ENCODE peak calls at places on chromosome 4, in eight cellular contexts. H is glutamatergic neuron, Y is fibroblast of mammary gland, A is WTC11, E is stromal cell of bone marrow, V is LoVo, X is NCI-H1417, S is AG04449. O is an unnamed sample.
A peak's percentile ranks its signal among the peaks of the same experiment; 100 is the strongest.

GRCh38 chr4:111632752-111633151 is 512.5 kb upstream of the FAM241A start:
- DNase-seq in H (no peak), Y (peak; percentile 76), A (no peak), E (no peak), V (no peak), X (no peak), S (peak; percentile 14), O (no peak)

GRCh38 chr4:13240066-13240465 is 244.1 kb downstream of the RAB28 start:
- DNase-seq in H (no peak), Y (peak; percentile 45), A (no peak), E (peak; percentile 66), V (no peak), X (no peak), S (no peak), O (no peak)

GRCh38 chr4:95929448-95930064 is 89.7 kb downstream of the PDHA2 start:
- DNase-seq in H (no peak), Y (peak; percentile 7), A (no peak), E (no peak), V (no peak), X (no peak), S (no peak), O (no peak)

GRCh38 chr4:47478799-47479198 is 6.3 kb upstream of the ATP10D start:
- DNase-seq in H (no peak), Y (no peak), A (no peak), E (no peak), V (no peak), X (no peak), S (no peak), O (no peak)

GRCh38 chr4:43776371-43776770 is 672.2 kb downstream of the KCTD8 start:
- DNase-seq in H (no peak), Y (peak; percentile 3), A (no peak), E (no peak), V (peak; percentile 15), X (peak; percentile 36), S (no peak), O (no peak)

GRCh38 chr4:25161599-25161960 is 1.3 kb upstream of the SEPSECS start:
- DNase-seq in H (no peak), Y (no peak), A (no peak), E (no peak), V (no peak), X (peak; percentile 37), S (no peak), O (no peak)

GRCh38 chr4:118076958-118077766 is 42.9 kb downstream of the NDST3 start:
- DNase-seq in H (no peak), Y (peak; percentile 46), A (peak; percentile 57), E (peak; percentile 5), V (peak; percentile 10), X (no peak), S (no peak), O (no peak)

GRCh38 chr4:20394471-20394870 is 142.8 kb downstream of the SLIT2 start:
- DNase-seq in H (no peak), Y (no peak), A (no peak), E (no peak), V (no peak), X (peak; percentile 95), S (no peak), O (no peak)

GRCh38 chr4:130210871-130211270 is 1114.9 kb downstream of the C4orf33 start:
- DNase-seq in H (no peak), Y (peak; percentile 93), A (no peak), E (peak; percentile 86), V (no peak), X (peak; percentile 58), S (peak; percentile 78), O (no peak)

GRCh38 chr4:119087121-119087520 is 48.5 kb upstream of the MYOZ2 start:
- DNase-seq in H (no peak), Y (peak; percentile 53), A (no peak), E (no peak), V (no peak), X (no peak), S (no peak), O (no peak)

GRCh38 chr4:138897818-138898226 is 117.8 kb upstream of the NOCT start:
- DNase-seq in H (no peak), Y (peak; percentile 61), A (no peak), E (no peak), V (peak; percentile 55), X (peak; percentile 94), S (peak; percentile 59), O (no peak)

GRCh38 chr4:108991929-108992328 is 229.1 kb upstream of the ETNPPL start:
- DNase-seq in H (no peak), Y (peak; percentile 74), A (no peak), E (peak; percentile 18), V (no peak), X (no peak), S (peak; percentile 29), O (no peak)

GRCh38 chr4:139171878-139172691 is 4.9 kb downstream of the ELF2 start:
- DNase-seq in H (no peak), Y (peak; percentile 69), A (no peak), E (peak; percentile 44), V (no peak), X (peak; percentile 28), S (no peak), O (no peak)

GRCh38 chr4:1599491-1600210 is 84.5 kb downstream of the FAM53A start:
- DNase-seq in H (peak; percentile 29), Y (no peak), A (no peak), E (no peak), V (no peak), X (no peak), S (no peak), O (no peak)

GRCh38 chr4:76821661-76822060 is 76.3 kb downstream of the SOWAHB start:
- DNase-seq in H (no peak), Y (peak; percentile 84), A (no peak), E (no peak), V (no peak), X (no peak), S (peak; percentile 49), O (no peak)

GRCh38 chr4:57374866-57375595 is 264.8 kb upstream of the IGFBP7 start:
- DNase-seq in H (no peak), Y (no peak), A (no peak), E (no peak), V (no peak), X (no peak), S (no peak), O (no peak)

GRCh38 chr4:128378668-128379067 is 91.1 kb upstream of the PGRMC2 start:
- DNase-seq in H (no peak), Y (no peak), A (no peak), E (no peak), V (no peak), X (no peak), S (no peak), O (no peak)

GRCh38 chr4:74109116-74109791 is 10.3 kb upstream of the CXCL2 start:
- DNase-seq in H (no peak), Y (peak; percentile 99), A (peak; percentile 35), E (peak; percentile 96), V (peak; percentile 92), X (no peak), S (peak; percentile 94), O (peak; percentile 4)

GRCh38 chr4:81421346-81422218 is 50.1 kb downstream of the RASGEF1B start:
- DNase-seq in H (no peak), Y (peak; percentile 52), A (no peak), E (peak; percentile 5), V (peak; percentile 79), X (peak; percentile 85), S (no peak), O (no peak)

GRCh38 chr4:74428278-74428677 is 16.7 kb upstream of the AREG start:
- DNase-seq in H (no peak), Y (peak; percentile 69), A (no peak), E (no peak), V (no peak), X (peak; percentile 51), S (no peak), O (no peak)

GRCh38 chr4:14850374-14851097 is 151.7 kb upstream of the CPEB2 start:
- DNase-seq in H (no peak), Y (no peak), A (no peak), E (no peak), V (no peak), X (no peak), S (no peak), O (no peak)

GRCh38 chr4:150033937-150034336 is 44.3 kb upstream of the DCLK2 start:
- DNase-seq in H (no peak), Y (peak; percentile 70), A (no peak), E (no peak), V (no peak), X (peak; percentile 41), S (no peak), O (no peak)

GRCh38 chr4:122602277-122603142 is 18.4 kb downstream of the IL21 start:
- DNase-seq in H (no peak), Y (peak; percentile 71), A (no peak), E (no peak), V (peak; percentile 57), X (peak; percentile 59), S (no peak), O (no peak)

GRCh38 chr4:159390648-159391047 is 287.8 kb downstream of the RAPGEF2 start:
- DNase-seq in H (no peak), Y (peak; percentile 96), A (no peak), E (peak; percentile 67), V (peak; percentile 90), X (no peak), S (peak; percentile 78), O (no peak)

GRCh38 chr4:34720563-34720962 is 1523.8 kb downstream of the ARAP2 start:
- DNase-seq in H (no peak), Y (peak; percentile 57), A (no peak), E (peak; percentile 13), V (peak; percentile 34), X (peak; percentile 83), S (no peak), O (no peak)

GRCh38 chr4:10288830-10289533 is 168.2 kb downstream of the ZNF518B start:
- DNase-seq in H (no peak), Y (no peak), A (no peak), E (no peak), V (no peak), X (no peak), S (no peak), O (no peak)

GRCh38 chr4:47686294-47686872 is 151.5 kb downstream of the CORIN start:
- DNase-seq in H (peak; percentile 71), Y (peak; percentile 58), A (peak; percentile 73), E (no peak), V (peak; percentile 37), X (peak; percentile 56), S (no peak), O (peak; percentile 68)

GRCh38 chr4:140995058-140995457 is 138.2 kb downstream of the RNF150 start:
- DNase-seq in H (no peak), Y (no peak), A (no peak), E (no peak), V (no peak), X (no peak), S (no peak), O (no peak)

GRCh38 chr4:184384056-184384809 is 90.1 kb downstream of the IRF2 start:
- DNase-seq in H (no peak), Y (peak; percentile 93), A (no peak), E (peak; percentile 90), V (peak; percentile 13), X (no peak), S (peak; percentile 83), O (no peak)

GRCh38 chr4:147339116-147339515 is 141.8 kb upstream of the EDNRA start:
- DNase-seq in H (no peak), Y (peak; percentile 88), A (no peak), E (no peak), V (no peak), X (no peak), S (no peak), O (no peak)